ENCODE peak calls at places on chromosomes 12 and 14, in five cellular contexts. One of them, this sample, is unnamed.

GRCh38 chr14:39492267-39492666 is 60.0 kb upstream of the FBXO33 start:
- DNase-seq in sigmoid colon: no peak
- DNase-seq in uterus: no peak
- DNase-seq in GM12892: no peak
- DNase-seq in testis: no peak
- DNase-seq in this sample: no peak

GRCh38 chr14:52351561-52352491 is 37.7 kb downstream of the PTGER2 start:
- DNase-seq in sigmoid colon: no peak
- DNase-seq in uterus: peak; percentile 54
- DNase-seq in GM12892: no peak
- DNase-seq in testis: no peak
- DNase-seq in this sample: no peak

GRCh38 chr12:42468341-42468821 is 121.2 kb downstream of the PRICKLE1 start:
- DNase-seq in sigmoid colon: peak; percentile 67
- DNase-seq in uterus: no peak
- DNase-seq in GM12892: no peak
- DNase-seq in testis: no peak
- DNase-seq in this sample: peak; percentile 5

GRCh38 chr12:57615637-57616036 is 4.4 kb downstream of the ARHGEF25 start:
- DNase-seq in sigmoid colon: peak; percentile 41
- DNase-seq in uterus: no peak
- DNase-seq in GM12892: no peak
- DNase-seq in testis: no peak
- DNase-seq in this sample: no peak

GRCh38 chr14:63435838-63436237 is 107.3 kb downstream of the PPP2R5E start:
- DNase-seq in sigmoid colon: peak; percentile 94
- DNase-seq in uterus: peak; percentile 63
- DNase-seq in GM12892: no peak
- DNase-seq in testis: peak; percentile 76
- DNase-seq in this sample: no peak

GRCh38 chr12:97308576-97309198 is 153.9 kb upstream of the RMST start:
- DNase-seq in sigmoid colon: no peak
- DNase-seq in uterus: no peak
- DNase-seq in GM12892: no peak
- DNase-seq in testis: no peak
- DNase-seq in this sample: peak; percentile 77

GRCh38 chr14:87152701-87153100 is 840.3 kb downstream of the GALC start:
- DNase-seq in sigmoid colon: no peak
- DNase-seq in uterus: no peak
- DNase-seq in GM12892: no peak
- DNase-seq in testis: no peak
- DNase-seq in this sample: no peak

GRCh38 chr14:69129264-69129880 is 23.5 kb downstream of the DCAF5 start:
- DNase-seq in sigmoid colon: peak; percentile 89
- DNase-seq in uterus: peak; percentile 70
- DNase-seq in GM12892: no peak
- DNase-seq in testis: peak; percentile 88
- DNase-seq in this sample: peak; percentile 84

GRCh38 chr12:57319678-57320469 is 68.9 kb upstream of the STAC3 start:
- DNase-seq in sigmoid colon: no peak
- DNase-seq in uterus: no peak
- DNase-seq in GM12892: no peak
- DNase-seq in testis: no peak
- DNase-seq in this sample: no peak

GRCh38 chr14:106530423-106531107 is 1004.2 kb downstream of the TMEM121 start:
- DNase-seq in sigmoid colon: no peak
- DNase-seq in uterus: no peak
- DNase-seq in GM12892: no peak
- DNase-seq in testis: peak; percentile 73
- DNase-seq in this sample: peak; percentile 7

GRCh38 chr12:118150625-118151024 is 14.7 kb downstream of the PEBP1 start:
- DNase-seq in sigmoid colon: no peak
- DNase-seq in uterus: no peak
- DNase-seq in GM12892: no peak
- DNase-seq in testis: no peak
- DNase-seq in this sample: no peak

GRCh38 chr12:43896496-43896895 is 60.6 kb downstream of the TMEM117 start:
- DNase-seq in sigmoid colon: no peak
- DNase-seq in uterus: no peak
- DNase-seq in GM12892: no peak
- DNase-seq in testis: no peak
- DNase-seq in this sample: no peak

GRCh38 chr12:28998662-28999120 is 150.4 kb upstream of the FAR2 start:
- DNase-seq in sigmoid colon: no peak
- DNase-seq in uterus: no peak
- DNase-seq in GM12892: no peak
- DNase-seq in testis: peak; percentile 27
- DNase-seq in this sample: no peak

GRCh38 chr12:77324763-77325468 is 259.5 kb upstream of the E2F7 start:
- DNase-seq in sigmoid colon: peak; percentile 80
- DNase-seq in uterus: peak; percentile 71
- DNase-seq in GM12892: peak; percentile 57
- DNase-seq in testis: peak; percentile 77
- DNase-seq in this sample: peak; percentile 32

GRCh38 chr14:24232645-24233537 is at the start of gene GMPR2:
- DNase-seq in sigmoid colon: no peak
- DNase-seq in uterus: no peak
- DNase-seq in GM12892: no peak
- DNase-seq in testis: no peak
- DNase-seq in this sample: no peak

GRCh38 chr12:52296572-52297215 is 5.4 kb upstream of the KRT81 start:
- DNase-seq in sigmoid colon: peak; percentile 19
- DNase-seq in uterus: no peak
- DNase-seq in GM12892: no peak
- DNase-seq in testis: no peak
- DNase-seq in this sample: no peak

GRCh38 chr12:51904951-51905471 is 2.3 kb upstream of the ACVRL1 start:
- DNase-seq in sigmoid colon: peak; percentile 80
- DNase-seq in uterus: peak; percentile 68
- DNase-seq in GM12892: no peak
- DNase-seq in testis: peak; percentile 33
- DNase-seq in this sample: no peak

GRCh38 chr14:99706121-99706900 is 22.2 kb downstream of the CYP46A1 start:
- DNase-seq in sigmoid colon: no peak
- DNase-seq in uterus: no peak
- DNase-seq in GM12892: no peak
- DNase-seq in testis: no peak
- DNase-seq in this sample: no peak

GRCh38 chr14:72562300-72562699 is 331.6 kb downstream of the DPF3 start:
- DNase-seq in sigmoid colon: no peak
- DNase-seq in uterus: no peak
- DNase-seq in GM12892: no peak
- DNase-seq in testis: no peak
- DNase-seq in this sample: no peak

GRCh38 chr14:89336338-89336737 is 80.7 kb downstream of the FOXN3 start:
- DNase-seq in sigmoid colon: no peak
- DNase-seq in uterus: no peak
- DNase-seq in GM12892: no peak
- DNase-seq in testis: no peak
- DNase-seq in this sample: peak; percentile 13

GRCh38 chr12:44286336-44286735 is 450.5 kb downstream of the TMEM117 start:
- DNase-seq in sigmoid colon: no peak
- DNase-seq in uterus: no peak
- DNase-seq in GM12892: no peak
- DNase-seq in testis: no peak
- DNase-seq in this sample: no peak

GRCh38 chr14:67526676-67527459 is 6.2 kb upstream of the PLEKHH1 start:
- DNase-seq in sigmoid colon: no peak
- DNase-seq in uterus: no peak
- DNase-seq in GM12892: no peak
- DNase-seq in testis: peak; percentile 51
- DNase-seq in this sample: peak; percentile 50

GRCh38 chr14:44803239-44803905 is 158.4 kb downstream of the KLHL28 start:
- DNase-seq in sigmoid colon: no peak
- DNase-seq in uterus: no peak
- DNase-seq in GM12892: no peak
- DNase-seq in testis: no peak
- DNase-seq in this sample: peak; percentile 56

GRCh38 chr14:75615200-75615599 is 36.8 kb downstream of the FLVCR2 start:
- DNase-seq in sigmoid colon: no peak
- DNase-seq in uterus: no peak
- DNase-seq in GM12892: no peak
- DNase-seq in testis: no peak
- DNase-seq in this sample: no peak

GRCh38 chr12:86724716-86725115 is 468.5 kb upstream of the MGAT4C start:
- DNase-seq in sigmoid colon: no peak
- DNase-seq in uterus: no peak
- DNase-seq in GM12892: no peak
- DNase-seq in testis: no peak
- DNase-seq in this sample: no peak

GRCh38 chr12:120580787-120581723 is at the start of gene POP5:
- DNase-seq in sigmoid colon: peak; percentile 98
- DNase-seq in uterus: peak; percentile 95
- DNase-seq in GM12892: peak; percentile 73
- DNase-seq in testis: peak; percentile 98
- DNase-seq in this sample: peak; percentile 98
- TF ChIP-seq POLR2A in sigmoid colon: peak; percentile 20
- TF ChIP-seq POLR2A in uterus: peak; percentile 63
- TF ChIP-seq POLR2A in GM12892: peak; percentile 98
- TF ChIP-seq POLR2A in testis: no peak
- TF ChIP-seq POLR2A in this sample: peak; percentile 86

DNA sequence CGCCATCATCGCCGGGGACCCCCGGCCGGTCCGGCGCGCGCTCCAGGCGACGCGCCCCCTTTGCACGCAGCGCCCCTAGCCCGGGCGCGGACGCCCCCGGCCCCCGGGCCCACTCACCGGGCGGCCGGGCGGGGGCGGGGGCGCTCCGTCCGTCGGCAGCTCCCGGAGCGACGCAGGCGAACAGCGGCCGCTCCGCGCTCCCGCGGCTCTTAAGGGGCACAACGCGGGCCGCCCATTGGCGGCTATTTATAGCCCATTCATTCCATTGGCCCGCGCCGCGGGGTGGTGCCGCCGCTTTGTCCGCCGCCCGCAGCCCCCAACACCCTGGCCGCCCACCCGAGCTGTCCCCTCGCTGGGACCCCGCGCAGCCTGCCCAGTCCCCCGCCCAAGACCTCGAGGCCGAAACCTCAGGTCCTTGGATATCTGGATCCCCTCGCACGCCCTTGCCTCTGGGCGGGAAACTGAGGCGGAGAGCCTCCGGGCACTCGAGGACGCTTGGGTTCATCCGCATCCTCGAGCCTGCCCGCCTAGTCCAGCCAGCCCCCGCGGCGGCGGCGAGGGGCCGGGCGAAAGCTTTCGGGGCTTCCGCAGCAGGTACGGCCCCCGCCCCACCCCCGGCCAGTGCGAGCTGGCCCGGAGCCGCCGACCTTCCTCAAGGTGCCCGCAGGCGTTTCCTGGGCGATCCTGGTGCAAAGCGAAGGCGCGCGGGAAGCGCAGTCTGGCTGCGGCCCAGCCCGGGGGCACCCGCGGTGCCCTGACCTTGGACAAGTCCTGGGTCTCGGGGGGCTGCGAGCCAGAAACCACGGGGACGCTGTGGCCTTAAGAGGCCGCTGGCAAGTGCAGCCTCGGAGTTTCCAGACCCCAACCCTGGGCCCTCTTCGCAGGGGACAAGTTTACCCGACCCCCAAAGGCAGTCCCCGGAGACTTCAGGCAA is at the start of gene CKB:
- DNase-seq in sigmoid colon: peak; percentile 93
- DNase-seq in uterus: peak; percentile 75
- DNase-seq in GM12892: no peak
- DNase-seq in testis: peak; percentile 86
- DNase-seq in this sample: peak; percentile 64
- TF ChIP-seq POLR2A in sigmoid colon: peak; percentile 37
- TF ChIP-seq POLR2A in uterus: peak; percentile 79
- TF ChIP-seq POLR2A in GM12892: no peak
- TF ChIP-seq POLR2A in testis: no peak
- TF ChIP-seq POLR2A in this sample: peak; percentile 10

GRCh38 chr14:56331815-56332214 is 213.6 kb downstream of the PELI2 start:
- DNase-seq in sigmoid colon: no peak
- DNase-seq in uterus: no peak
- DNase-seq in GM12892: no peak
- DNase-seq in testis: no peak
- DNase-seq in this sample: no peak
- TF ChIP-seq POLR2A in sigmoid colon: no peak
- TF ChIP-seq POLR2A in uterus: no peak
- TF ChIP-seq POLR2A in GM12892: no peak
- TF ChIP-seq POLR2A in testis: no peak
- TF ChIP-seq POLR2A in this sample: no peak

GRCh38 chr12:53972152-53972702 is 699 bp upstream of the HOXC11 start:
- DNase-seq in sigmoid colon: no peak
- DNase-seq in uterus: no peak
- DNase-seq in GM12892: no peak
- DNase-seq in testis: no peak
- DNase-seq in this sample: no peak

GRCh38 chr12:53972722-53973092 is 219 bp upstream of the HOXC11 start:
- DNase-seq in sigmoid colon: no peak
- DNase-seq in uterus: no peak
- DNase-seq in GM12892: no peak
- DNase-seq in testis: no peak
- DNase-seq in this sample: no peak

GRCh38 chr12:53971686-53972085 is 1.2 kb upstream of the HOXC11 start:
- DNase-seq in sigmoid colon: no peak
- DNase-seq in uterus: no peak
- DNase-seq in GM12892: no peak
- DNase-seq in testis: no peak
- DNase-seq in this sample: no peak

GRCh38 chr12:53974084-53975018 is at the start of gene HOTAIR:
- DNase-seq in sigmoid colon: no peak
- DNase-seq in uterus: peak; percentile 61
- DNase-seq in GM12892: peak; percentile 68
- DNase-seq in testis: no peak
- DNase-seq in this sample: no peak

GRCh38 chr12:53973093-53974042 is at the start of gene HOXC11:
- DNase-seq in sigmoid colon: no peak
- DNase-seq in uterus: no peak
- DNase-seq in GM12892: no peak
- DNase-seq in testis: no peak
- DNase-seq in this sample: no peak
- TF ChIP-seq POLR2A in sigmoid colon: no peak
- TF ChIP-seq POLR2A in uterus: peak; percentile 34
- TF ChIP-seq POLR2A in GM12892: no peak
- TF ChIP-seq POLR2A in testis: no peak
- TF ChIP-seq POLR2A in this sample: no peak

GRCh38 chr12:6535960-6536847 is 1.9 kb downstream of the GAPDH start:
- DNase-seq in sigmoid colon: peak; percentile 63
- DNase-seq in uterus: no peak
- DNase-seq in GM12892: no peak
- DNase-seq in testis: no peak
- DNase-seq in this sample: no peak
- TF ChIP-seq POLR2A in sigmoid colon: no peak
- TF ChIP-seq POLR2A in uterus: no peak
- TF ChIP-seq POLR2A in GM12892: peak; percentile 4
- TF ChIP-seq POLR2A in testis: no peak
- TF ChIP-seq POLR2A in this sample: peak; percentile 26

GRCh38 chr12:47079365-47079893 is at the start of gene PCED1B:
- DNase-seq in sigmoid colon: peak; percentile 91
- DNase-seq in uterus: peak; percentile 74
- DNase-seq in GM12892: no peak
- DNase-seq in testis: peak; percentile 80
- DNase-seq in this sample: peak; percentile 84
- TF ChIP-seq POLR2A in sigmoid colon: peak; percentile 27
- TF ChIP-seq POLR2A in uterus: peak; percentile 29
- TF ChIP-seq POLR2A in GM12892: no peak
- TF ChIP-seq POLR2A in testis: no peak
- TF ChIP-seq POLR2A in this sample: no peak

This sample was measured in erythroblast.